ENCODE peak calls at places on chromosomes 13 and 19, in four cellular contexts. K, V, M and I are unnamed samples.

GRCh38 chr13:113947321-113948033 is 26.4 kb downstream of the C13orf46 start:
- DNase-seq in K (no peak), V (peak; percentile 42), M (no peak), I (no peak)

GRCh38 chr19:10625003-10625761 is at the start of gene SLC44A2:
- DNase-seq in K (peak; percentile 39), V (peak; percentile 86), M (no peak), I (peak; percentile 29)

GRCh38 chr19:16200776-16201391 is 3.2 kb downstream of the AP1M1 start:
- DNase-seq in K (no peak), V (no peak), M (no peak), I (no peak)

GRCh38 chr13:39417643-39418042 is 185.3 kb downstream of the LHFPL6 start:
- DNase-seq in K (no peak), V (no peak), M (no peak), I (no peak)

GRCh38 chr13:24124789-24125476 is 35.6 kb upstream of the SPATA13 start:
- DNase-seq in K (no peak), V (no peak), M (peak; percentile 47), I (peak; percentile 65)

GRCh38 chr13:49649244-49649962 is 21.1 kb downstream of the ARL11 start:
- DNase-seq in K (no peak), V (no peak), M (no peak), I (no peak)

GRCh38 chr19:5738423-5738822 is 18.0 kb downstream of the CATSPERD start:
- DNase-seq in K (no peak), V (no peak), M (no peak), I (no peak)

GRCh38 chr19:38526430-38526829 is 91.3 kb downstream of the MAP4K1 start:
- DNase-seq in K (no peak), V (no peak), M (no peak), I (no peak)

GRCh38 chr19:56683119-56683518 is 11.6 kb upstream of the ZNF835 start:
- DNase-seq in K (no peak), V (no peak), M (no peak), I (no peak)

GRCh38 chr19:23263870-23264590 is 13.8 kb upstream of the ZNF724 start:
- DNase-seq in K (no peak), V (no peak), M (no peak), I (no peak)

GRCh38 chr13:30121666-30122065 is 185.7 kb downstream of the KATNAL1 start:
- DNase-seq in K (no peak), V (no peak), M (no peak), I (no peak)

GRCh38 chr13:33218020-33218419 is 67.5 kb downstream of the STARD13 start:
- DNase-seq in K (no peak), V (no peak), M (no peak), I (no peak)

GRCh38 chr19:13689050-13689449 is 75.3 kb upstream of the MRI1 start:
- DNase-seq in K (peak; percentile 4), V (no peak), M (no peak), I (no peak)

GRCh38 chr19:3132971-3133792 is 2.7 kb upstream of the GNA15 start:
- DNase-seq in K (no peak), V (no peak), M (peak; percentile 68), I (peak; percentile 81)

GRCh38 chr19:2552859-2553258 is 76.9 kb downstream of the GADD45B start:
- DNase-seq in K (no peak), V (peak; percentile 15), M (peak; percentile 75), I (peak; percentile 87)

GRCh38 chr19:58366576-58367430 is 4.3 kb upstream of the ZNF497 start:
- DNase-seq in K (no peak), V (no peak), M (no peak), I (no peak)

GRCh38 chr19:6828698-6829633 is 56.5 kb downstream of the VAV1 start:
- DNase-seq in K (no peak), V (no peak), M (no peak), I (peak; percentile 72)

GRCh38 chr13:70218618-70219017 is 110.4 kb upstream of the KLHL1 start:
- DNase-seq in K (no peak), V (no peak), M (no peak), I (no peak)

GRCh38 chr19:15488489-15489226 is 9.4 kb upstream of the PGLYRP2 start:
- DNase-seq in K (no peak), V (peak; percentile 57), M (no peak), I (no peak)

GRCh38 chr13:39215971-39216370 is 177.7 kb downstream of the NHLRC3 start:
- DNase-seq in K (no peak), V (no peak), M (no peak), I (no peak)

GRCh38 chr13:28719656-28720055 is 886 bp upstream of the SLC46A3 start:
- DNase-seq in K (no peak), V (no peak), M (no peak), I (no peak)

GRCh38 chr19:2358548-2359173 is 1.4 kb upstream of the TMPRSS9 start:
- DNase-seq in K (no peak), V (no peak), M (no peak), I (no peak)

GRCh38 chr19:28864577-28865042 is 348.3 kb downstream of the UQCRFS1 start:
- DNase-seq in K (no peak), V (peak; percentile 66), M (no peak), I (no peak)

GRCh38 chr19:7849631-7850428 is 19.8 kb downstream of the EVI5L start:
- DNase-seq in K (no peak), V (no peak), M (no peak), I (no peak)

GRCh38 chr13:43831088-43831487 is 44.3 kb upstream of the ENOX1 start:
- DNase-seq in K (no peak), V (no peak), M (no peak), I (no peak)

GRCh38 chr19:41296323-41296935 is 13.5 kb upstream of the CCDC97 start:
- DNase-seq in K (no peak), V (no peak), M (no peak), I (no peak)

GRCh38 chr13:42054798-42055499 is 6.5 kb downstream of the DGKH start:
- DNase-seq in K (no peak), V (no peak), M (no peak), I (no peak)

GRCh38 chr19:18833141-18833476 is 1.4 kb downstream of the UPF1 start:
- DNase-seq in K (no peak), V (no peak), M (no peak), I (peak; percentile 34)

GRCh38 chr13:109840201-109840892 is 54.0 kb upstream of the IRS2 start:
- DNase-seq in K (no peak), V (no peak), M (no peak), I (no peak)

GRCh38 chr13:25686831-25687495 is 315.2 kb downstream of the ATP8A2 start:
- DNase-seq in K (no peak), V (no peak), M (no peak), I (no peak)

GRCh38 chr13:33744589-33745369 is 73.2 kb upstream of the RFC3 start:
- DNase-seq in K (no peak), V (no peak), M (no peak), I (no peak)

GRCh38 chr19:48152552-48152951 is 17.6 kb downstream of the LIG1 start:
- DNase-seq in K (peak; percentile 65), V (peak; percentile 49), M (peak; percentile 75), I (peak; percentile 80)

GRCh38 chr19:58408152-58409009 is at the start of gene ZNF584:
- DNase-seq in K (peak; percentile 94), V (peak; percentile 96), M (peak; percentile 96), I (peak; percentile 97)

DNA sequence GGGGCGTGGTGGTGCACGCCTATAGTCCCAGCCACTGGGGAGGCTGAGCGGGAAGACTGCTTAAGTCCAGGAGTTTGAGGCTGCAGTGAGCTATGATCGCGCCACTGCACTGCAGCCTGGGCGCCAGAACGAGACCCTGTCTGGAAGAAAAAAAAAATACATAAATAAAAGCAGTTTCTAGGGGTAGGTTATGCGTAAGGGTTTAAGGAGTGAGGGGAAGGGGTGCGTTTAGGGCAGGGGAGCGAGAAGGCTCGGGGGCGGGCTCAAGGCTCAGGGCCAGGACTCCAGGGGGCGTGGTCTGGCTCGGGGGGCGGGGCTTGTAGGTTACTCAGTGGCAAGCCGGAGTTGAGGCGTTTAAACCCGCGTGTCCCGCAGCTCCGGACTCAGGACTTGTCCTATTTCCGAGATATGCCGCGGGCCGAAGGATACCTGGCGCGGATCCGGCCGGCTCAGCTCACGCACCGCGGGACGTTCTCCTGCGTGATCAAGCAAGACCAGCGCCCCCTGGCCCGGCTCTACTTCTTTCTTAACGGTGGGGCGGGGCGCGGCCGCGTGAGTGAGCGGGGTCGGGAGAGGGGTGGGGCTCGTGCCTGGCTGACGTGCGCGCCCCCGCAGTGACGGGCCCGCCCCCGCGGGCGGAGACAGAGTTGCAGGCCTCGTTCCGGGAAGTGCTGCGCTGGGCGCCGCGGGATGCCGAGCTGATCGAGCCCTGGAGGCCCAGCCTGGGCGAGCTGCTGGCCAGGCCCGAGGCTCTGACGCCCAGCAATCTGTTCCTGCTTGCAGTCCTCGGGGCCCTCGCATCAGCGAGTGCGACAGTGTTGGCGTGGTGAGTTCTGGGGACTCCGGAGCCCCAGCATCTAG is 10.8 kb downstream of the SPACA6 start:
- DNase-seq in K (peak; percentile 98), V (peak; percentile 98), M (peak; percentile 96), I (peak; percentile 99)
- TF ChIP-seq CTCF in K (no peak), V (peak; percentile 62), M (peak; percentile 60), I (peak; percentile 27)

GRCh38 chr13:26941345-26942174 is 181.0 kb upstream of the GPR12 start:
- DNase-seq in K (no peak), V (no peak), M (no peak), I (no peak)
- TF ChIP-seq CTCF in K (no peak), V (no peak), M (no peak), I (no peak)

DNA sequence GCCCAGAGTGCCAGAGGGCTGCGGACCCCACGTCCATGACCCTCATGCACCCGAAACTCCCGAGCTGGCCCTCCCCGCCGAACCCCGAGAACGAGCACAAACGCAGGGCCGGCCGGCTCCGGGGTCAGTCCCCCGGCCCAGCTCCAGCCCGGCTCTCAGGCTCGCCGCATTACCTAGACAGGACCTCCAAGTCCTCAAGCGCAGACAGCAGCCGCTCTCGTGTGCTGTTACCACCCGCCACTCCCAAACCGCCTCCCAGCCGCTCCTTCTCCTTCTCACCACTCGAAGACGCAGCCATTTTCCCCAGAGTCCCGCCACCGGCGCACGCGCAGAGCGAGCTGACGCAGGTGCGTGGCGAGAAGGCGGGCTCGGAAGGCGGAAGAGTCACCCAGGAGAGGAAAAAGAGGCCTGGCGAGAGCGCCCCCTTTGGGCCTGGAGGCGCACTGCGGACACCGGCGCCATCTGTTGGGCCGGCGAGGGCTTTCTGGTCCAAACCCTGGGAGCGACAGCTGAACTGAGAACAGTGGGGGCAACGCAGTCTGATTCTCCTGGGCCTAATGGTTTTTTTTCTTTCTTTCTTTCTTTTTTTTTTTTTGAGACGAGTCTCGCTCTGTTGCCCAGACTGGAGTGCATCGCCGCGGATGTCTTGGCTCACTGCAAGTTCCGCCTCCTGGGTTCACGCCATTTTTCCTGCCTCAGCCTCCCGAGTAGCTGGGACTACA is at the start of gene MED4:
- DNase-seq in K (peak; percentile 100), V (peak; percentile 97), M (peak; percentile 97), I (peak; percentile 98)
- TF ChIP-seq CTCF in K (peak; percentile 99), V (peak; percentile 98), M (peak; percentile 99), I (peak; percentile 97)

DNA sequence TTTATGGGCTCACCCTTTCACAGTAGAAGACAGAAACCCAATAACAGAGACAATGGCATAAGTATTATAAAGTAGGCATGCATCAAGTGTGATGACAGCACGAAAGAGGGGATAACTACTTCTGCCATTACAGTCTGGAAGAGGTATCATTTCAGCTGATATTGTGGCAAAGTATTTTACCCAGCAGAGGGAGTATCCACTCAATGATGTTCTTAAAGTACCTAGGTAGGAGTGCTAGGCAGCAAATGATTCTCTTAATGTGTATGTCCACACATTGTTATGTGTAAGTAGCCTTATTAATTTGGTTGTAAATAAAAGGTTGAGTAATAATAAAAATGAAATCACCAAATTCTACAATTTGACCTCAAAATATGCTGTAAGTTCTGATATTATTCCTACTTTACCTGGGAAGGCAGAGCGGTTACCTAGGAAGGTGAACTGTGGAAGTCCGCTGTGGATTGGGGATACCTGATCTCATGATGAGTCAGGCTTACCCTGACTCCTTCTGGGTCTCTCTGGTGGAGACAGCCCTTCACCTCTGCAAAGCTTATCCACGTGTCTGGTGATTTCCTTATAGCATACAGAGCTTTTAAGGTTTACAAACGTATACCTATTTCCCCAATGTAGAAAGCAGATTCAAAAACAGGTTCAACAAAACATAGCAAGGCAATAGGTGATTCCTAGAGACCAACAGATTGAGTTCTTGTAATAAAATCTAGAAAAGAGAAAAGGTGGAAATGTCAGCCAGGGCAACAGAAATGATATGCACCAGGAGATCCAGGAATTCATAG is 4.0 kb upstream of the UBAC2 start:
- DNase-seq in K (no peak), V (no peak), M (no peak), I (no peak)
- TF ChIP-seq CTCF in K (no peak), V (no peak), M (peak; percentile 66), I (no peak)